ENCODE peak calls at places on chromosomes 4 and X, in six cellular contexts. R is sigmoid colon, O is ovary, F is esophagus muscularis mucosa, M is A549, W is suprapubic skin. E is an unnamed sample.

GRCh38 chr4:187183351-187183750 is 459.7 kb upstream of the FAT1 start:
- DNase-seq in F (no peak), O (no peak), R (no peak), W (no peak), M (no peak), E (no peak)

GRCh38 chr4:173934933-173935620 is 348.4 kb downstream of the FBXO8 start:
- DNase-seq in R (no peak), F (no peak), M (no peak), W (no peak), O (no peak), E (no peak)

GRCh38 chr4:70315928-70316327 is 18.9 kb upstream of the CABS1 start:
- DNase-seq in M (no peak), R (no peak), W (no peak), F (no peak), O (no peak), E (no peak)

GRCh38 chrX:15158736-15159406 is 111.0 kb downstream of the ASB9 start:
- DNase-seq in W (no peak), R (no peak), O (no peak), M (no peak), F (no peak), E (no peak)

GRCh38 chr4:92121099-92121498 is 182.7 kb upstream of the GRID2 start:
- DNase-seq in M (no peak), F (no peak), W (no peak), R (no peak), O (no peak), E (no peak)

GRCh38 chr4:24914460-24914859 is 1.6 kb upstream of the CCDC149 start:
- DNase-seq in R (no peak), M (no peak), W (no peak), F (no peak), O (no peak), E (no peak)

GRCh38 chr4:76384052-76384451 is 36.9 kb downstream of the CCDC158 start:
- DNase-seq in O (no peak), W (no peak), F (no peak), R (no peak), M (no peak), E (no peak)

GRCh38 chr4:86788826-86789225 is 60.4 kb downstream of the SLC10A6 start:
- DNase-seq in M (no peak), F (no peak), W (no peak), R (no peak), O (no peak), E (no peak)

GRCh38 chrX:154046262-154046771 is 26.6 kb upstream of the IRAK1 start:
- DNase-seq in O (peak), F (peak), W (no peak), M (peak), R (peak), E (peak)

GRCh38 chr4:1814453-1814852 is 21.4 kb downstream of the FGFR3 start:
- DNase-seq in W (no peak), R (no peak), M (no peak), O (no peak), F (no peak), E (no peak)

GRCh38 chr4:1812720-1813119 is 19.6 kb downstream of the FGFR3 start:
- DNase-seq in O (no peak), W (no peak), R (no peak), F (no peak), M (no peak), E (no peak)

GRCh38 chr4:1815096-1815996 is 22.3 kb downstream of the FGFR3 start:
- DNase-seq in M (no peak), W (no peak), R (no peak), F (no peak), O (no peak), E (no peak)

GRCh38 chr4:1813231-1813630 is 20.1 kb downstream of the FGFR3 start:
- DNase-seq in O (no peak), W (no peak), R (no peak), M (no peak), F (no peak), E (no peak)

GRCh38 chr4:1813915-1814314 is 20.8 kb downstream of the FGFR3 start:
- DNase-seq in M (no peak), R (no peak), W (no peak), F (no peak), O (no peak), E (no peak)
- TF ChIP-seq CTCF in M (no peak), R (no peak), W (no peak), F (no peak), O (no peak), E (no peak)

GRCh38 chr4:13611283-13611842 is 16.2 kb downstream of the BOD1L1 start:
- DNase-seq in F (no peak), O (no peak), M (no peak), R (no peak), W (no peak), E (no peak)
- TF ChIP-seq EP300 in F (no peak), O (no peak), M (no peak), R (no peak), W (no peak), E (no peak)

GRCh38 chr4:101843054-101843453 is 52.5 kb downstream of the BANK1 start:
- DNase-seq in R (no peak), M (no peak), W (no peak), O (no peak), F (no peak), E (no peak)
- TF ChIP-seq CTCF in R (no peak), M (no peak), W (no peak), O (no peak), F (no peak), E (no peak)

DNA sequence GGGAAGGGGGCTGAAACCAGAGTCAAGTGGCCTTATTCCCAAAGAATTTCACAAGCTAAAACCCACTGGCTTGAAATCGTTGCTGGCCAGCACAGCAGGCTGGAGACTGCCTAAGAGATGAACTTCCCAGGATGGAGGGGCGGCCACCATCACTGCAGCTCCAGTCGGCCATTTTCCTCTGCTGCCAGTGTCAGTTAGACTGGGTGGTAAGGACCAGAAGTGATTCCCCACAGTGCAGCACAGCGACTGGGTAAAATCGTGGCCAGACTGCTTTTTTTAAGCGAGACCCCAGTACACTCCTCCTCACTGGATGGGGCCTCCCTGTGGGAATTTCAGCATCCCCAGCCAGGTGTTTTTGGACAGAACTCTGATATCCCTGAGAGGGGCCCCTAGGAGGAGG is 428.0 kb downstream of the SPIN4 start:
- DNase-seq in O (no peak), M (no peak), F (no peak), W (no peak), R (no peak), E (no peak)
- TF ChIP-seq EP300 in O (no peak), M (no peak), F (no peak), W (no peak), R (no peak), E (no peak)

DNA sequence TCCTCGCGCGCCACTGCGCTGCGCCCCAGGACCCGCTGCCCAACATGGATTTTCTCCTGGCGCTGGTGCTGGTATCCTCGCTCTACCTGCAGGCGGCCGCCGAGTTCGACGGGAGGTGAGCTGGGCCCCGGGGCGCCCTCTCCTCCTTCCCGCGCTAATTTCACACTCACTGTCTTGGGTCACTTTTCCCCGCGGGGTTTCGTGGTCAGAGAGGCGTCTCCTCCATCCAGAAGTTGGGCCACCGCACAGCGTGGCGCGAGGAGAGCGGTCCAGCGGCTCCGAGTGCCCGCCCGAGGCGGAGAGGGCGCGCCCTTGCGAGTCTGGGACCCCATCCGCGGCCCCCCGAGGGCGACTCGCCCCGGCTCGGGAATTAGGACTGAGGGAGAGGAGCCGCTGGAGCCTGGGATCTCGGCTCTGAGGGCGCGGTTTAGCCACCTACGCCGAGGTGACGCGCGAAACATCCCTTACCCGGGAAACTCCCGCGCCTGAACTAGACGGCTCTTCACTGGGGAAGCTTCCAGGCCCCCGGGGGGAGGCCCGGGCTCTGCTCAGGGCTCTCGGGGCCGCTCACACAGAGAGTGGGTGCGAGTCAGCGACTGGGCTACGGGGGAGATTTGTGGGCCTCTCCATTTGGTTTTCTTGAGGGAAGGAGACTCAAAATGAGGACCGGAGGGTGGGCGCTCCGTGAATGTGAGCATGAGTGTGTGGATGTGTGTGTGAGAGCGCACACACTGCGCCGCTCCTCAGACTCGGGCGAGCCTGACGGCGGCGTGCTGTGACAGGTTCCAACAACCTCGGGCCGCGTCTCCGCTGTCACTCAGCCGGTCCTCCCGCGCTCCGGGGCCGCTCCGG is 564 bp downstream of the NPNT start:
- DNase-seq in M (peak), R (no peak), W (peak), F (no peak), O (peak), E (no peak)
- TF ChIP-seq CTCF in M (no peak), R (no peak), W (no peak), F (no peak), O (no peak), E (no peak)

GRCh38 chrX:115912372-115912897 is 258.1 kb upstream of the AGTR2 start:
- DNase-seq in F (no peak), M (no peak), O (no peak), W (no peak), R (no peak), E (no peak)

GRCh38 chrX:115911967-115912366 is 258.6 kb upstream of the AGTR2 start:
- DNase-seq in F (no peak), O (no peak), W (no peak), R (no peak), M (no peak), E (no peak)

GRCh38 chrX:115909017-115909416 is 261.5 kb upstream of the AGTR2 start:
- DNase-seq in W (no peak), O (no peak), F (no peak), M (no peak), R (no peak), E (no peak)

GRCh38 chrX:115913575-115913974 is 257.0 kb upstream of the AGTR2 start:
- DNase-seq in R (no peak), O (no peak), M (no peak), W (no peak), F (no peak), E (no peak)
- TF ChIP-seq EP300 in R (no peak), O (no peak), M (no peak), W (no peak), F (no peak), E (no peak)

GRCh38 chrX:103249805-103250204 is 5.2 kb downstream of the TCEAL8 start:
- DNase-seq in O (no peak), W (no peak), F (no peak), R (no peak), M (no peak), E (no peak)

GRCh38 chrX:103253608-103254007 is 1.3 kb downstream of the TCEAL8 start:
- DNase-seq in O (no peak), F (no peak), W (no peak), R (no peak), M (no peak), E (no peak)

GRCh38 chrX:103254171-103254824 is 657 bp downstream of the TCEAL8 start:
- DNase-seq in M (no peak), O (peak), F (no peak), W (no peak), R (peak), E (peak)

GRCh38 chrX:103250977-103251376 is 4.0 kb downstream of the TCEAL8 start:
- DNase-seq in M (no peak), O (no peak), F (no peak), R (no peak), W (no peak), E (no peak)

GRCh38 chrX:103248553-103248952 is 6.4 kb downstream of the TCEAL8 start:
- DNase-seq in W (no peak), F (no peak), O (no peak), R (no peak), M (peak), E (no peak)
- TF ChIP-seq CTCF in W (no peak), F (peak), O (no peak), R (peak), M (no peak), E (no peak)

DNA sequence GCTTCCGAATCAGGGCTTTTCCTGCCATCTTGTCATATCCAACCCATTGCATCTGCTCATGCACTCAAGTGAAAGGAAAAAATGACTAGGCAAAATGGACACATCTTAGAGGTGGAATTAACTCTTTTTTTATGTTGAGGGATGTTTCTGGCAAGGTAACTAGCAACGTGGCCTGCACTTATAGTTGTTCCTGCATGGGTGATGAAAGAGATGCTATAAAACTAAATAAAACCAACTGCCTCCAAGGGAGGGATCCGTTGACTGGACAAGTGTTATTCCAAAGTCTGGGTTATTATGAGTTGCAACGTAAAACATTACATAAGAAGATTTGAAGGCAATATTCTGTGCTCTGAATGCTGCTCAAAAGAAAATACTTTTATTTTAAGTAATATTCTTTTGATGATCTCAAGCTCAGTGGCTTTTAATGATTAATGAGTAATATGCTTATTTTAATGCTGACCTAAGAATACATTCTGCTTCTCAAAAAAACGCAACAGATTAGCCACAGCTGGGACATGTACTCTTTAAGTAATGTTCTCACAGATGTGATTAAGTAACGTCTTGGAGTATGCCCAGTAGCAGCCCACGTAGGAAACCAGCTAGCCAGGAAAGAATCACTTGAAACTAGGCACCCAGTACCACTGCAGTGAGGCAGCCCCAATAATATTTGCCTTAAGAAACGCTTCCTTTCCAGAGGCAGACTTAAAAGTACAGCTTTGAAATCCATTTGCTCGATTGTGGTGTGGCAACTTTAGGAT is 27.4 kb downstream of the KLF3 start:
- DNase-seq in M (no peak), W (no peak), F (no peak), O (no peak), R (peak), E (no peak)
- TF ChIP-seq EP300 in M (no peak), W (no peak), F (no peak), O (no peak), R (no peak), E (no peak)

DNA sequence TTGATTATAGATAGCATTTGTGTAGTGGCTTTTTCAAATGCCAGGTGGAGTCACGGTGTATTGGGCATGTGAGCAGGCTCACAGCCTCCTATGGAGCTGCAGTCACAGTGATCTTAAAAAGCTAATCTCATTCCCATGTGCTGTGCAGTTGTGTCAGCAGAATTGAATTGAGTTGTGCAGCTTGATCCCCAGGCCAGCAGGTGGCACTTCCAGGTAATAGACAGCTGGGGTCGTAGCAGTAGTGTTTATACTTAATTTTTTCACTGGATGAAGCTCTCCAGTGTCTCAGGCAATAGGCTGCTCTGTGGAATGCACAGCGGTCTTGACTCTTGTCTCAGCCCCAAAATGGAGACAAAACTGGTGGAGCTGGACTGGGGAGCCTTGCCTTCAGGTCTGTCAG is 1028.1 kb downstream of the SH3BGRL start:
- DNase-seq in R (no peak), O (no peak), M (no peak), W (no peak), F (no peak), E (no peak)
- TF ChIP-seq CTCF in R (no peak), O (no peak), M (no peak), W (no peak), F (no peak), E (no peak)